ENCODE peak calls at places on chromosomes 6 and 20, in four cellular contexts. V, J, X and M are unnamed samples.

GRCh38 chr6:40671338-40672050 is 84.3 kb upstream of the LRFN2 start:
- DNase-seq in X (no peak), J (no peak), V (no peak), M (peak; percentile 4)

GRCh38 chr6:111818539-111819226 is 54.6 kb downstream of the FYN start:
- DNase-seq in V (no peak), X (no peak), J (peak; percentile 39), M (no peak)

GRCh38 chr6:49565855-49566254 is 15.4 kb downstream of the C6orf141 start:
- DNase-seq in X (no peak), V (no peak), J (peak; percentile 20), M (peak; percentile 65)

GRCh38 chr6:63427951-63428350 is 108.2 kb upstream of the LGSN start:
- DNase-seq in V (no peak), X (no peak), J (no peak), M (no peak)

GRCh38 chr6:2215342-2215741 is 30.1 kb downstream of the GMDS start:
- DNase-seq in J (no peak), V (no peak), X (no peak), M (no peak)

GRCh38 chr6:45513843-45514242 is 136.1 kb upstream of the SUPT3H start:
- DNase-seq in X (no peak), J (no peak), V (no peak), M (no peak)

GRCh38 chr20:58818585-58819285 is 32.0 kb downstream of the GNAS-AS1 start:
- DNase-seq in X (no peak), J (peak; percentile 83), V (peak; percentile 66), M (peak; percentile 51)

GRCh38 chr6:42708096-42708495 is 14.3 kb downstream of the PRPH2 start:
- DNase-seq in V (no peak), X (no peak), J (no peak), M (no peak)

GRCh38 chr6:14290448-14291388 is 173.1 kb downstream of the CD83 start:
- DNase-seq in J (no peak), X (no peak), V (no peak), M (no peak)

GRCh38 chr20:63588641-63589041 is 14.6 kb upstream of the HELZ2 start:
- DNase-seq in J (no peak), V (no peak), X (no peak), M (no peak)

GRCh38 chr6:52507557-52508260 is 69.2 kb downstream of the TRAM2 start:
- DNase-seq in V (no peak), J (peak; percentile 88), X (no peak), M (peak; percentile 35)

GRCh38 chr6:5172057-5172683 is 87.0 kb downstream of the PPP1R3G start:
- DNase-seq in J (no peak), X (no peak), V (no peak), M (no peak)